ENCODE peak calls at places on chromosomes 1 and 21, in six cellular contexts. One of them, this sample, is unnamed.
A peak's percentile ranks its signal among the peaks of the same experiment; 100 is the strongest.

GRCh38 chr1:162206749-162207635 is 137.5 kb downstream of the NOS1AP start:
- DNase-seq in stimulated activated CD8-positive, alpha-beta memory T cell treated with anti-CD3 and anti-CD28 coated beads, Interleukin-15, amount 100 ng/mL, for 4 hours: no peak
- DNase-seq in HCT116: no peak
- DNase-seq in DND-41: no peak
- DNase-seq in fibroblast of lung: no peak
- DNase-seq in iPS-NIHi11: no peak
- DNase-seq in this sample: no peak

GRCh38 chr1:108590947-108591346 is 31.0 kb downstream of the EEIG2 start:
- DNase-seq in stimulated activated CD8-positive, alpha-beta memory T cell treated with anti-CD3 and anti-CD28 coated beads, Interleukin-15, amount 100 ng/mL, for 4 hours: no peak
- DNase-seq in HCT116: no peak
- DNase-seq in DND-41: no peak
- DNase-seq in fibroblast of lung: peak; percentile 96
- DNase-seq in iPS-NIHi11: no peak
- DNase-seq in this sample: no peak

GRCh38 chr1:73821520-73821919 is 376.5 kb downstream of the LRRIQ3 start:
- DNase-seq in stimulated activated CD8-positive, alpha-beta memory T cell treated with anti-CD3 and anti-CD28 coated beads, Interleukin-15, amount 100 ng/mL, for 4 hours: no peak
- DNase-seq in HCT116: no peak
- DNase-seq in DND-41: no peak
- DNase-seq in fibroblast of lung: no peak
- DNase-seq in iPS-NIHi11: no peak
- DNase-seq in this sample: no peak

GRCh38 chr1:112465122-112465521 is 43.6 kb upstream of the WNT2B start:
- DNase-seq in stimulated activated CD8-positive, alpha-beta memory T cell treated with anti-CD3 and anti-CD28 coated beads, Interleukin-15, amount 100 ng/mL, for 4 hours: no peak
- DNase-seq in HCT116: no peak
- DNase-seq in DND-41: no peak
- DNase-seq in fibroblast of lung: peak; percentile 61
- DNase-seq in iPS-NIHi11: no peak
- DNase-seq in this sample: no peak

GRCh38 chr1:248924696-248925532 is 18.9 kb downstream of the PGBD2 start:
- DNase-seq in stimulated activated CD8-positive, alpha-beta memory T cell treated with anti-CD3 and anti-CD28 coated beads, Interleukin-15, amount 100 ng/mL, for 4 hours: no peak
- DNase-seq in HCT116: peak; percentile 40
- DNase-seq in DND-41: peak; percentile 70
- DNase-seq in fibroblast of lung: peak; percentile 63
- DNase-seq in iPS-NIHi11: peak; percentile 50
- DNase-seq in this sample: peak; percentile 54

GRCh38 chr1:39205781-39206464 is 1.4 kb downstream of the MACF1 start:
- DNase-seq in stimulated activated CD8-positive, alpha-beta memory T cell treated with anti-CD3 and anti-CD28 coated beads, Interleukin-15, amount 100 ng/mL, for 4 hours: no peak
- DNase-seq in HCT116: no peak
- DNase-seq in DND-41: no peak
- DNase-seq in fibroblast of lung: no peak
- DNase-seq in iPS-NIHi11: no peak
- DNase-seq in this sample: no peak

GRCh38 chr1:245583081-245583480 is 428.3 kb downstream of the KIF26B start:
- DNase-seq in stimulated activated CD8-positive, alpha-beta memory T cell treated with anti-CD3 and anti-CD28 coated beads, Interleukin-15, amount 100 ng/mL, for 4 hours: no peak
- DNase-seq in HCT116: no peak
- DNase-seq in DND-41: no peak
- DNase-seq in fibroblast of lung: peak; percentile 39
- DNase-seq in iPS-NIHi11: no peak
- DNase-seq in this sample: no peak

GRCh38 chr21:44013380-44014088 is 1.4 kb downstream of the TRAPPC10 start:
- DNase-seq in stimulated activated CD8-positive, alpha-beta memory T cell treated with anti-CD3 and anti-CD28 coated beads, Interleukin-15, amount 100 ng/mL, for 4 hours: no peak
- DNase-seq in HCT116: no peak
- DNase-seq in DND-41: peak; percentile 53
- DNase-seq in fibroblast of lung: no peak
- DNase-seq in iPS-NIHi11: no peak
- DNase-seq in this sample: no peak

GRCh38 chr1:36486436-36487335 is 4.0 kb upstream of the CSF3R start:
- DNase-seq in stimulated activated CD8-positive, alpha-beta memory T cell treated with anti-CD3 and anti-CD28 coated beads, Interleukin-15, amount 100 ng/mL, for 4 hours: no peak
- DNase-seq in HCT116: no peak
- DNase-seq in DND-41: no peak
- DNase-seq in fibroblast of lung: no peak
- DNase-seq in iPS-NIHi11: no peak
- DNase-seq in this sample: peak; percentile 30

GRCh38 chr1:218585565-218586184 is 240.5 kb downstream of the TGFB2 start:
- DNase-seq in stimulated activated CD8-positive, alpha-beta memory T cell treated with anti-CD3 and anti-CD28 coated beads, Interleukin-15, amount 100 ng/mL, for 4 hours: no peak
- DNase-seq in HCT116: peak; percentile 65
- DNase-seq in DND-41: no peak
- DNase-seq in fibroblast of lung: peak; percentile 84
- DNase-seq in iPS-NIHi11: peak; percentile 86
- DNase-seq in this sample: no peak

GRCh38 chr1:224245188-224245587 is 62.1 kb downstream of the DEGS1 start:
- DNase-seq in stimulated activated CD8-positive, alpha-beta memory T cell treated with anti-CD3 and anti-CD28 coated beads, Interleukin-15, amount 100 ng/mL, for 4 hours: no peak
- DNase-seq in HCT116: no peak
- DNase-seq in DND-41: peak; percentile 19
- DNase-seq in fibroblast of lung: peak; percentile 20
- DNase-seq in iPS-NIHi11: no peak
- DNase-seq in this sample: peak; percentile 21

GRCh38 chr1:28882009-28882628 is 32.2 kb upstream of the EPB41 start:
- DNase-seq in stimulated activated CD8-positive, alpha-beta memory T cell treated with anti-CD3 and anti-CD28 coated beads, Interleukin-15, amount 100 ng/mL, for 4 hours: peak; percentile 46
- DNase-seq in HCT116: peak; percentile 93
- DNase-seq in DND-41: peak; percentile 85
- DNase-seq in fibroblast of lung: peak; percentile 73
- DNase-seq in iPS-NIHi11: peak; percentile 80
- DNase-seq in this sample: peak; percentile 70

GRCh38 chr1:2948751-2949680 is 72.3 kb upstream of the ACTRT2 start:
- DNase-seq in stimulated activated CD8-positive, alpha-beta memory T cell treated with anti-CD3 and anti-CD28 coated beads, Interleukin-15, amount 100 ng/mL, for 4 hours: no peak
- DNase-seq in HCT116: no peak
- DNase-seq in DND-41: no peak
- DNase-seq in fibroblast of lung: no peak
- DNase-seq in iPS-NIHi11: no peak
- DNase-seq in this sample: peak; percentile 34

GRCh38 chr1:248599396-248599795 is 1.9 kb upstream of the OR2T10 start:
- DNase-seq in stimulated activated CD8-positive, alpha-beta memory T cell treated with anti-CD3 and anti-CD28 coated beads, Interleukin-15, amount 100 ng/mL, for 4 hours: no peak
- DNase-seq in HCT116: no peak
- DNase-seq in DND-41: no peak
- DNase-seq in fibroblast of lung: no peak
- DNase-seq in iPS-NIHi11: no peak
- DNase-seq in this sample: no peak

GRCh38 chr1:50705041-50705440 is 255.0 kb downstream of the FAF1 start:
- DNase-seq in stimulated activated CD8-positive, alpha-beta memory T cell treated with anti-CD3 and anti-CD28 coated beads, Interleukin-15, amount 100 ng/mL, for 4 hours: no peak
- DNase-seq in HCT116: no peak
- DNase-seq in DND-41: no peak
- DNase-seq in fibroblast of lung: no peak
- DNase-seq in iPS-NIHi11: no peak
- DNase-seq in this sample: no peak

GRCh38 chr1:53061859-53062714 is at the start of gene PODN:
- DNase-seq in stimulated activated CD8-positive, alpha-beta memory T cell treated with anti-CD3 and anti-CD28 coated beads, Interleukin-15, amount 100 ng/mL, for 4 hours: no peak
- DNase-seq in HCT116: no peak
- DNase-seq in DND-41: no peak
- DNase-seq in fibroblast of lung: peak; percentile 44
- DNase-seq in iPS-NIHi11: peak; percentile 66
- DNase-seq in this sample: no peak

GRCh38 chr1:42319128-42319851 is 15.7 kb downstream of the FOXJ3 start:
- DNase-seq in stimulated activated CD8-positive, alpha-beta memory T cell treated with anti-CD3 and anti-CD28 coated beads, Interleukin-15, amount 100 ng/mL, for 4 hours: no peak
- DNase-seq in HCT116: no peak
- DNase-seq in DND-41: no peak
- DNase-seq in fibroblast of lung: peak; percentile 72
- DNase-seq in iPS-NIHi11: no peak
- DNase-seq in this sample: no peak

GRCh38 chr1:51344602-51345299 is 14.4 kb upstream of the TTC39A start:
- DNase-seq in stimulated activated CD8-positive, alpha-beta memory T cell treated with anti-CD3 and anti-CD28 coated beads, Interleukin-15, amount 100 ng/mL, for 4 hours: no peak
- DNase-seq in HCT116: no peak
- DNase-seq in DND-41: no peak
- DNase-seq in fibroblast of lung: no peak
- DNase-seq in iPS-NIHi11: peak; percentile 85
- DNase-seq in this sample: no peak

GRCh38 chr1:241413386-241413785 is 56.4 kb upstream of the RGS7 start:
- DNase-seq in stimulated activated CD8-positive, alpha-beta memory T cell treated with anti-CD3 and anti-CD28 coated beads, Interleukin-15, amount 100 ng/mL, for 4 hours: no peak
- DNase-seq in HCT116: no peak
- DNase-seq in DND-41: no peak
- DNase-seq in fibroblast of lung: peak; percentile 68
- DNase-seq in iPS-NIHi11: no peak
- DNase-seq in this sample: no peak

GRCh38 chr1:208181259-208181816 is 62.8 kb downstream of the PLXNA2 start:
- DNase-seq in stimulated activated CD8-positive, alpha-beta memory T cell treated with anti-CD3 and anti-CD28 coated beads, Interleukin-15, amount 100 ng/mL, for 4 hours: no peak
- DNase-seq in HCT116: no peak
- DNase-seq in DND-41: no peak
- DNase-seq in fibroblast of lung: no peak
- DNase-seq in iPS-NIHi11: no peak
- DNase-seq in this sample: no peak

This sample was measured in hippocampal formation.